ENCODE peak calls at places on chromosomes 13 and 19, in four cellular contexts. H is SHP77, O is left lung, X is uterus. D is an unnamed sample.

GRCh38 chr13:98504371-98504963 is 72.4 kb downstream of the STK24 start:
- DNase-seq in H (no peak), O (no peak), X (no peak), D (no peak)

GRCh38 chr13:85693889-85694511 is 105.2 kb downstream of the SLITRK6 start:
- DNase-seq in H (no peak), O (no peak), X (no peak), D (no peak)

GRCh38 chr19:29596080-29596479 is 10.0 kb upstream of the POP4 start:
- DNase-seq in H (no peak), O (no peak), X (no peak), D (peak)

GRCh38 chr13:99866781-99867180 is 104.8 kb downstream of the ZIC5 start:
- DNase-seq in H (no peak), O (no peak), X (no peak), D (no peak)

GRCh38 chr13:35793823-35794222 is 317.3 kb upstream of the MAB21L1 start:
- DNase-seq in H (no peak), O (no peak), X (no peak), D (no peak)

GRCh38 chr19:11510444-11510843 is 4.8 kb upstream of the ZNF653 start:
- DNase-seq in H (no peak), O (no peak), X (no peak), D (no peak)

GRCh38 chr13:29472317-29472961 is 123.0 kb downstream of the SLC7A1 start:
- DNase-seq in H (peak), O (no peak), X (peak), D (no peak)

GRCh38 chr19:40519352-40520322 is 52.8 kb downstream of the SPTBN4 start:
- DNase-seq in H (peak), O (peak), X (no peak), D (no peak)

GRCh38 chr19:42436006-42436405 is 6.7 kb downstream of the CXCL17 start:
- DNase-seq in H (no peak), O (no peak), X (no peak), D (peak)

GRCh38 chr19:48844472-48844871 is 8.2 kb upstream of the HSD17B14 start:
- DNase-seq in H (no peak), O (no peak), X (no peak), D (no peak)

D was measured in DMS79.